ENCODE peak calls at places on chromosomes 11 and 22, in four cellular contexts. M is lung, Q is A673, N is pancreas. O is an unnamed sample. For H3K36me3, the result is how much of the 10 kb centered on the place peaks cover.

GRCh38 chr11:31807791-31808074 is 3.4 kb downstream of the PAX6 start:
- DNase-seq in M (no peak), N (no peak), Q (no peak), O (no peak)

GRCh38 chr22:31313366-31314147 is 21.3 kb upstream of the PIK3IP1 start:
- DNase-seq in Q (peak), N (peak), M (peak), O (peak)

GRCh38 chr11:100235085-100235484 is 452.0 kb upstream of the ARHGAP42 start:
- DNase-seq in N (no peak), M (no peak), Q (no peak), O (no peak)

GRCh38 chr11:79439893-79440450 is 858 bp downstream of the TENM4 start:
- DNase-seq in M (no peak), N (no peak), Q (peak), O (no peak)

GRCh38 chr22:43798492-43798891 is 13.6 kb downstream of the EFCAB6 start:
- DNase-seq in N (no peak), M (no peak), Q (no peak), O (no peak)

GRCh38 chr22:49524362-49524761 is 303.3 kb downstream of the BRD1 start:
- DNase-seq in N (no peak), M (no peak), Q (no peak), O (no peak)

GRCh38 chr22:29030618-29031235 is 30.9 kb downstream of the C22orf31 start:
- DNase-seq in N (peak), Q (no peak), M (peak), O (peak)

GRCh38 chr11:112694813-112695212 is 266.4 kb upstream of the NCAM1 start:
- DNase-seq in M (no peak), N (no peak), Q (peak), O (no peak)

GRCh38 chr22:50665738-50666137 is 6.9 kb upstream of the SHANK3 start:
- DNase-seq in N (no peak), Q (no peak), M (no peak), O (no peak)

GRCh38 chr22:47175151-47175760 is 412.8 kb downstream of the TBC1D22A start:
- DNase-seq in Q (no peak), M (no peak), N (peak), O (peak)

GRCh38 chr11:61930936-61931335 is 13.6 kb upstream of the RAB3IL1 start:
- DNase-seq in N (no peak), M (no peak), Q (no peak), O (no peak)

GRCh38 chr11:130527648-130528300 is 79.3 kb downstream of the ADAMTS15 start:
- DNase-seq in M (no peak), Q (no peak), N (no peak), O (no peak)

GRCh38 chr11:33713162-33713913 is 12.7 kb upstream of the C11orf91 start:
- DNase-seq in Q (no peak), M (no peak), N (no peak), O (no peak)
- H3K36me3 ChIP-seq in Q (under half), M (under half), N (under half), O (half or more)

GRCh38 chr22:24148586-24148985 is 32.7 kb upstream of the SUSD2 start:
- DNase-seq in M (no peak), N (no peak), Q (no peak), O (no peak)

GRCh38 chr22:24146791-24147353 is 34.4 kb upstream of the SUSD2 start:
- DNase-seq in Q (peak), M (no peak), N (peak), O (peak)

GRCh38 chr22:24147666-24148065 is 33.6 kb upstream of the SUSD2 start:
- DNase-seq in N (no peak), Q (no peak), M (no peak), O (no peak)

GRCh38 chr22:24146190-24146616 is 35.1 kb upstream of the SUSD2 start:
- DNase-seq in M (peak), N (peak), Q (peak), O (no peak)

GRCh38 chr22:24149191-24149590 is 32.1 kb upstream of the SUSD2 start:
- DNase-seq in N (no peak), Q (no peak), M (no peak), O (no peak)
- TF ChIP-seq CTCF in N (no peak), Q (no peak), M (no peak), O (no peak)

GRCh38 chr22:20819471-20819870 is 39.1 kb downstream of the PI4KA start:
- DNase-seq in N (no peak), M (no peak), Q (no peak), O (no peak)

GRCh38 chr22:20815477-20816050 is 41.7 kb downstream of the SERPIND1 start:
- DNase-seq in N (no peak), M (no peak), Q (no peak), O (no peak)

GRCh38 chr22:20814221-20814808 is 40.4 kb downstream of the SERPIND1 start:
- DNase-seq in Q (no peak), N (no peak), M (no peak), O (no peak)

GRCh38 chr22:20818471-20818870 is 40.1 kb downstream of the PI4KA start:
- DNase-seq in M (no peak), Q (no peak), N (no peak), O (no peak)

DNA sequence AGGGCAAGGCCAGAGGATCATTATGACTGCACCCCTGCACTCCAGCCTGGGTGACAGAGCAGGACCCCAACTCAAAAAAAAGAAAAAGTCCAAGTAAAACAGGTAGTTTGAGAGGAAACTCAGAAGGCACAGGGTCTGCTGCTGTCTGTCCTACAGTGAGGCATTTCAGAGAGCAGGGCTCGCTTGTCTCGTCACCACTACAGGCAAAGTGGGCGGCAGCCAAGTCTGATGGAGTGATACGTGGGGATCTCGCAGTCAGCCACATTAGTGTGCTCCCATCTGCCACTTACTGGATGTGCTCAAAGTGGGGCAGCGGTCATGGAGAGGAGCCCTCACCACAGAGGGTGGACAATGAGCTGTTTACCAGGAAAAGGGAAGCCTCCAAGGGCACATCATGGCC is 42.1 kb downstream of the PI4KA start:
- DNase-seq in M (no peak), N (no peak), Q (no peak), O (no peak)
- H3K36me3 ChIP-seq in M (under half), N (under half), Q (under half), O (half or more)

GRCh38 chr11:125728969-125729368 is 17.1 kb upstream of the PATE1 start:
- DNase-seq in Q (no peak), M (no peak), N (no peak), O (no peak)

GRCh38 chr11:125720781-125721180 is 25.3 kb upstream of the PATE1 start:
- DNase-seq in N (no peak), M (no peak), Q (no peak), O (no peak)

GRCh38 chr11:125724125-125724524 is 22.0 kb upstream of the PATE1 start:
- DNase-seq in M (no peak), N (no peak), Q (peak), O (no peak)
- TF ChIP-seq CTCF in M (no peak), N (no peak), Q (peak), O (no peak)

DNA sequence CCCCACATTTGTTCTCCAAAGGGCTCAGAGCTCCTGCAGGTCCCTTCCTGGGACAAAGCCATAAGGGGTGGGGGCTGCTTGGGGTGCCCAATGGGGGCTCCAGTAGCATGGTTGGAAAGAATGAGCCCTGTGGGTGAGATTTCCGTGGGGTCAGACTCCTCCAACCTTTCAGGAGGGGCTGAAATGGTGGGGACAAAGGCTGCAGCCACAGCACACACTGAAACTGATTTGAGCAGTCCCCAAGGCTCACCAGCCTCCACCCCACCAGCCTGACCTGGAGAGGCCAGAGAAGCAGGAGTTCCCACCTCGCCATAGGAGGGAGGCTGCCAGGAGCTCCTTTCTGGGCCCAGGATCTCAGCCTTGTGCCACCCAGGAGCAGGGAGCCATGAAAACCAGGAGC is 69.2 kb downstream of the MN1 start:
- DNase-seq in N (no peak), Q (no peak), M (no peak), O (no peak)
- H3K36me3 ChIP-seq in N (under half), Q (under half), M (under half), O (under half)

GRCh38 chr11:23206736-23207336 is 346.6 kb upstream of the CCDC179 start:
- DNase-seq in N (no peak), Q (no peak), M (no peak), O (no peak)

GRCh38 chr11:23205156-23205871 is 345.0 kb upstream of the CCDC179 start:
- DNase-seq in Q (no peak), N (no peak), M (no peak), O (no peak)

GRCh38 chr11:23201936-23202522 is 341.8 kb upstream of the CCDC179 start:
- DNase-seq in Q (no peak), N (no peak), M (no peak), O (no peak)
- TF ChIP-seq CTCF in Q (no peak), N (no peak), M (no peak), O (no peak)

DNA sequence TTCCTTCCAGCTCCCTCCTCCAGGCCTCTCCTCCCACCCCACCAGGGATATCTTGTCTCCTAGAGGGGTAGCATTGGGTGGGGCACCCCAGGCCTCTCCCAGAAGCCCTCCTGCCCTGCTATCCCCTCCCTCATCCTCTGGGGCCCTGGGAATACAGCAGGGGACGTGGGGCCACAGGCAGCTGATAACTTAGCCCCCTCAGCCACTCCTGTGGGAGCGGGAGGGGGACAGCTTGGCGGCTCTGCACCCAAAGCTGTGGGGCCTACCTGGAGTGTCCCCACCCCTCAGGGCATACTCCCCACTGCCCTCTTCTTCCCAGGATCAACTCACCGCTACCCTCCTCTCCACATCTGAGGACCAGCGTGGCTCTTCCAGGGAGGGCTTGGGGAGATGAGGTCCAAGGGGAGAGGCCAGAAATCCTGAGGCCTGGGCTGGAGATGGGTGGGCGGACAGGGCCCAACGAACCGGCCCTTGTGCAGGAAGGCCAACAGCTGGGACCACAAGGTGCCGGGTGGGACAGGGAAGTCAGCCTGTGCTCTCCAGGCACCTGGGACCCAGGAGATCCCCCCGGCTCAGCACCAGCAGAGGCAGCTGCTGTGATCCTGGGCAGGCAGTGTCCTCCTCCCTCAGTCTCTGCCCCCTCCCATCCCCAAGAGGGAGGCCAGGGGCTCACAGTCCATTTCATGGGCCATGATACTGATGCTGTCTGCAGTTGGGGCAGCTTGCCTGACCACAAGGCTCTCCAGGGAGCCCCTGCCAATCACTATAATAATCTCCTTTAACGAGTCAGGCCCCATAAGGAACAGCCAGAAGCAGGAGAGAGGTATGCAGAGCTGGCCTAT is 23.2 kb downstream of the NEAT1 start:
- DNase-seq in M (peak), Q (no peak), N (peak), O (peak)
- H3K36me3 ChIP-seq in M (under half), Q (under half), N (under half), O (under half)

GRCh38 chr11:15212876-15213275 is 98.2 kb downstream of the INSC start:
- DNase-seq in Q (no peak), M (no peak), N (no peak), O (no peak)

GRCh38 chr11:15213471-15214231 is 98.9 kb downstream of the INSC start:
- DNase-seq in M (no peak), Q (no peak), N (no peak), O (no peak)

DNA sequence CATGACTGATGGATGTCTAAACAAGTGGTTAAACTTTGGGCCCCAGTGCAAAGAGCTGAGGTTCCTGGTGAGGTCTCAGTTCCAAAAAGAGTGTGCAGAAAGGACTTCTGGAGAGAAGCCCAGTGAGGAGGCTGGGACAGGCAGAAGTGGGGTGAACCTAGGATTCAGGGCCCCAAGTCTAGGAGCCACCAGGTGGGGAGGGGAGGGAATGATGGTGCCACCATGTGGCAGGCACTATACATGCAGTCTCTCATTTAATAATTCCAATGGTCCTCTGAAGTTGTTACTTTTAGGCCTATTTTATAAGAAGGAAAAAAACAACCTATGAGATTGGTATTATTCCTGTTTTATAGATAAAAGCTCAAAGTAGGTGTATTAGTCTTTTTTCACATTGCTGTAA is 102.0 kb downstream of the INSC start:
- DNase-seq in N (no peak), Q (peak), M (no peak), O (no peak)
- TF ChIP-seq CTCF in N (no peak), Q (peak), M (no peak), O (no peak)

O was measured in ascending aorta.